ENCODE peak calls at places on chromosomes 2 and 18, in four cellular contexts. P, D, G and B are unnamed samples.

GRCh38 chr2:20487392-20488135 is 40.7 kb downstream of the RHOB start:
- DNase-seq in P (no peak), D (no peak), G (no peak), B (no peak)

GRCh38 chr2:110910404-110910803 is 178.0 kb downstream of the ACOXL start:
- DNase-seq in P (no peak), D (peak), G (no peak), B (no peak)

GRCh38 chr18:5518899-5519371 is 24.9 kb downstream of the EPB41L3 start:
- DNase-seq in P (no peak), D (no peak), G (peak), B (no peak)

GRCh38 chr2:101717041-101717817 is 19.7 kb downstream of the MAP4K4 start:
- DNase-seq in P (no peak), D (peak), G (no peak), B (no peak)

GRCh38 chr18:6476880-6477279 is 62.2 kb upstream of the L3MBTL4 start:
- DNase-seq in P (no peak), D (no peak), G (no peak), B (no peak)

GRCh38 chr2:20617892-20618467 is 32.9 kb downstream of the HS1BP3 start:
- DNase-seq in P (peak), D (no peak), G (peak), B (no peak)

GRCh38 chr2:158882297-158882696 is 86.1 kb upstream of the TANC1 start:
- DNase-seq in P (no peak), D (no peak), G (no peak), B (no peak)

GRCh38 chr18:55489034-55489741 is 98.8 kb downstream of the TCF4 start:
- DNase-seq in P (no peak), D (no peak), G (peak), B (no peak)

GRCh38 chr2:42492691-42493467 is 903 bp downstream of the KCNG3 start:
- DNase-seq in P (no peak), D (no peak), G (no peak), B (no peak)

GRCh38 chr2:167890739-167891138 is 356.7 kb downstream of the STK39 start:
- DNase-seq in P (no peak), D (no peak), G (no peak), B (no peak)

GRCh38 chr2:148666555-148666954 is 22.0 kb downstream of the EPC2 start:
- DNase-seq in P (no peak), D (no peak), G (peak), B (no peak)

GRCh38 chr2:171057575-171057974 is 103.1 kb downstream of the TLK1 start:
- DNase-seq in P (no peak), D (no peak), G (no peak), B (no peak)

GRCh38 chr2:102063360-102063947 is 71.7 kb downstream of the IL1R2 start:
- DNase-seq in P (no peak), D (no peak), G (peak), B (no peak)

GRCh38 chr2:54546925-54547324 is 90.8 kb downstream of the SPTBN1 start:
- DNase-seq in P (no peak), D (no peak), G (no peak), B (no peak)

GRCh38 chr2:221189431-221189830 is 382.7 kb downstream of the EPHA4 start:
- DNase-seq in P (no peak), D (no peak), G (no peak), B (no peak)

GRCh38 chr2:143575340-143575739 is 446.1 kb downstream of the ARHGAP15 start:
- DNase-seq in P (no peak), D (no peak), G (no peak), B (no peak)

GRCh38 chr2:23131066-23131575 is 253.9 kb upstream of the KLHL29 start:
- DNase-seq in P (no peak), D (no peak), G (no peak), B (peak)

GRCh38 chr2:38190542-38191218 is 114.7 kb upstream of the CYP1B1 start:
- DNase-seq in P (no peak), D (no peak), G (peak), B (no peak)

GRCh38 chr2:29841386-29842004 is 79.9 kb downstream of the ALK start:
- DNase-seq in P (peak), D (peak), G (peak), B (no peak)

GRCh38 chr2:164913640-164914346 is 41.5 kb downstream of the SLC38A11 start:
- DNase-seq in P (no peak), D (no peak), G (peak), B (no peak)
- TF ChIP-seq CTCF in P (peak), D (peak), G (peak), B (peak)

DNA sequence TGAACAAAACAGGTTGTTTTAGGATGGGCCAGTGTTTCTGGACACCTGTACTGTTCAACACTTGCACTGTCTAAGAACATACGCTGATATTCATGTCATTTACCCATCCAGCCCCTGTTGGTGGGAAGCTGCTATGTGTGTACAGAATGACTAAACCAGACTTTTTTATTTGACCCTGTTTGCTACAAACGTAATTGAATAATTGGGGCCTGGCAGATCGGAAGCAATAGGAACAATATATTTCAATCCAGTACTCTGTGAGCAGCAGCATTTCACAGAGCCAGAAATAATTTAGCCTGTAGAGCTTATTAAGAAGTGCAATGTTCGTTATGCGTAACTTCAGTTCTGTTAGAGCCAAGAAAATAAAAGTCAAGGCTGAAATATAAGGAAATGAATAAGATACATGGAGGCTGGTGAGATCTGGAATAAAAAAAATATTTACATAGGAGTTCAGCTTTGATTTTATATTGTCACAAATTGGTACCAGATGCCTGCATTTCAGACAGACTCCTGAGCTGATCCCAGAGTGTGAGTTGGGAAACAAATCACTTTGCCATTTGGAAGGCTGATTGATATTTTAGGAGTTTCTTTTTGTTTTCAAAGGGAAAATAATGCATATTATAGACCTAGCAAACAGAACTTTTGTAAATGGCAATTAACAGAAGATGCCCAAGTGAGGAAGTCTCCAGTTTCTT is 19.7 kb downstream of the CABLES1 start:
- DNase-seq in P (no peak), D (no peak), G (no peak), B (no peak)
- TF ChIP-seq CTCF in P (no peak), D (no peak), G (no peak), B (no peak)

DNA sequence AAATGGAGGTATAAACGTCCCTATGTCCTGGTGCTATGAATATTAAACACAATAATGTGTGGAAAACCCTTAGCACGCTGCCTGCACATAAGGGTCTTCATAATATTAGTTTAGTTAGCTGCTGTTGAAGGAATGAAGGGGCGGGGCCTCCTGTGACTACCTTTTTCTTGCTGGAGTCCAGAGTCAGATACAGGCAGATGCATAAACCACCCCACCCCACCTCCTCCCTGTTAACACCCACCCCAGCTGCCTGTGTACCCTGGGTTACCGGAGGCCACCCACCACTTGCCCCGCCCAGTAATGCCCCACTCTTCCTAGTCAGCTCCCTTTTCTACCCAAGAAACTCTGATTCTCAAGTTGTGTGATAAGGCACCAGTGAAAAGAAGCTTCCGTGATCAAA is 158.4 kb downstream of the EN1 start:
- DNase-seq in P (no peak), D (no peak), G (no peak), B (no peak)
- TF ChIP-seq CTCF in P (no peak), D (no peak), G (no peak), B (no peak)

GRCh38 chr2:25664531-25665307 is 8.7 kb downstream of the DTNB start:
- DNase-seq in P (no peak), D (no peak), G (peak), B (no peak)
- TF ChIP-seq CTCF in P (peak), D (peak), G (peak), B (peak)